ENCODE peak calls at places on chromosome 13, in nine cellular contexts. One of them, this sample, is unnamed. For H3K4me1, the result is how much of the 10 kb centered on the place peaks cover.

GRCh38 chr13:110617326-110618072 is 2.2 kb downstream of the NAXD start:
- DNase-seq in uterus: peak
- DNase-seq in OCI-LY7: peak
- DNase-seq in A549: no peak
- DNase-seq in tibial artery: no peak
- DNase-seq in spleen: no peak
- DNase-seq in testis: peak
- DNase-seq in thoracic aorta: no peak
- DNase-seq in ascending aorta: no peak
- DNase-seq in this sample: peak

GRCh38 chr13:54799621-54800226 is 1771.1 kb downstream of the OLFM4 start:
- DNase-seq in spleen: no peak
- DNase-seq in testis: peak
- DNase-seq in tibial artery: no peak
- DNase-seq in A549: no peak
- DNase-seq in ascending aorta: no peak
- DNase-seq in thoracic aorta: no peak
- DNase-seq in uterus: no peak
- DNase-seq in OCI-LY7: no peak
- DNase-seq in this sample: no peak

GRCh38 chr13:41588899-41589298 is 131.5 kb downstream of the RGCC start:
- DNase-seq in tibial artery: no peak
- DNase-seq in A549: peak
- DNase-seq in uterus: no peak
- DNase-seq in testis: no peak
- DNase-seq in thoracic aorta: no peak
- DNase-seq in OCI-LY7: no peak
- DNase-seq in ascending aorta: no peak
- DNase-seq in spleen: no peak
- DNase-seq in this sample: peak

GRCh38 chr13:51856027-51856736 is 5.6 kb upstream of the CCDC70 start:
- DNase-seq in thoracic aorta: no peak
- DNase-seq in tibial artery: no peak
- DNase-seq in OCI-LY7: no peak
- DNase-seq in testis: no peak
- DNase-seq in uterus: no peak
- DNase-seq in A549: no peak
- DNase-seq in ascending aorta: no peak
- DNase-seq in spleen: no peak
- DNase-seq in this sample: no peak

GRCh38 chr13:42524487-42525034 is 49.4 kb upstream of the TNFSF11 start:
- DNase-seq in spleen: no peak
- DNase-seq in OCI-LY7: no peak
- DNase-seq in ascending aorta: no peak
- DNase-seq in thoracic aorta: no peak
- DNase-seq in testis: no peak
- DNase-seq in uterus: no peak
- DNase-seq in A549: peak
- DNase-seq in tibial artery: no peak
- DNase-seq in this sample: no peak

GRCh38 chr13:106477303-106477702 is 58.2 kb downstream of the EFNB2 start:
- DNase-seq in tibial artery: no peak
- DNase-seq in ascending aorta: no peak
- DNase-seq in uterus: no peak
- DNase-seq in testis: no peak
- DNase-seq in OCI-LY7: no peak
- DNase-seq in A549: no peak
- DNase-seq in spleen: no peak
- DNase-seq in thoracic aorta: no peak
- DNase-seq in this sample: no peak

GRCh38 chr13:30049692-30050091 is 199.3 kb upstream of the UBL3 start:
- DNase-seq in thoracic aorta: no peak
- DNase-seq in A549: no peak
- DNase-seq in testis: no peak
- DNase-seq in uterus: no peak
- DNase-seq in ascending aorta: no peak
- DNase-seq in spleen: no peak
- DNase-seq in tibial artery: no peak
- DNase-seq in OCI-LY7: no peak
- DNase-seq in this sample: peak

GRCh38 chr13:20358022-20358421 is 125.9 kb upstream of the GJB6 start:
- DNase-seq in uterus: no peak
- DNase-seq in OCI-LY7: no peak
- DNase-seq in tibial artery: no peak
- DNase-seq in spleen: no peak
- DNase-seq in testis: no peak
- DNase-seq in A549: no peak
- DNase-seq in ascending aorta: no peak
- DNase-seq in thoracic aorta: no peak
- DNase-seq in this sample: no peak

GRCh38 chr13:33303885-33304284 is 18.3 kb upstream of the STARD13 start:
- DNase-seq in spleen: no peak
- DNase-seq in thoracic aorta: no peak
- DNase-seq in uterus: no peak
- DNase-seq in ascending aorta: no peak
- DNase-seq in testis: no peak
- DNase-seq in OCI-LY7: no peak
- DNase-seq in tibial artery: no peak
- DNase-seq in A549: peak
- DNase-seq in this sample: peak

GRCh38 chr13:80585531-80585930 is 244.6 kb upstream of the SPRY2 start:
- DNase-seq in spleen: no peak
- DNase-seq in A549: no peak
- DNase-seq in uterus: no peak
- DNase-seq in testis: no peak
- DNase-seq in OCI-LY7: no peak
- DNase-seq in ascending aorta: no peak
- DNase-seq in thoracic aorta: no peak
- DNase-seq in tibial artery: no peak
- DNase-seq in this sample: no peak

GRCh38 chr13:83423361-83423760 is 458.9 kb downstream of the SLITRK1 start:
- DNase-seq in uterus: no peak
- DNase-seq in ascending aorta: no peak
- DNase-seq in tibial artery: no peak
- DNase-seq in A549: no peak
- DNase-seq in testis: no peak
- DNase-seq in thoracic aorta: no peak
- DNase-seq in OCI-LY7: no peak
- DNase-seq in spleen: no peak
- DNase-seq in this sample: no peak

GRCh38 chr13:31119966-31120733 is 41.6 kb downstream of the HSPH1 start:
- DNase-seq in A549: no peak
- DNase-seq in uterus: no peak
- DNase-seq in spleen: no peak
- DNase-seq in thoracic aorta: no peak
- DNase-seq in ascending aorta: no peak
- DNase-seq in tibial artery: no peak
- DNase-seq in testis: no peak
- DNase-seq in OCI-LY7: no peak
- DNase-seq in this sample: peak

GRCh38 chr13:39144941-39145533 is 106.8 kb downstream of the NHLRC3 start:
- DNase-seq in uterus: peak
- DNase-seq in ascending aorta: peak
- DNase-seq in tibial artery: peak
- DNase-seq in thoracic aorta: no peak
- DNase-seq in testis: peak
- DNase-seq in spleen: no peak
- DNase-seq in OCI-LY7: peak
- DNase-seq in A549: peak
- DNase-seq in this sample: peak

GRCh38 chr13:64158910-64159309 is 2743.3 kb upstream of the PCDH20 start:
- DNase-seq in tibial artery: no peak
- DNase-seq in ascending aorta: no peak
- DNase-seq in uterus: no peak
- DNase-seq in thoracic aorta: no peak
- DNase-seq in OCI-LY7: no peak
- DNase-seq in A549: no peak
- DNase-seq in spleen: no peak
- DNase-seq in testis: no peak
- DNase-seq in this sample: no peak

GRCh38 chr13:102563267-102563666 is 33.5 kb upstream of the TPP2 start:
- DNase-seq in uterus: no peak
- DNase-seq in thoracic aorta: no peak
- DNase-seq in OCI-LY7: no peak
- DNase-seq in spleen: no peak
- DNase-seq in testis: no peak
- DNase-seq in ascending aorta: no peak
- DNase-seq in A549: no peak
- DNase-seq in tibial artery: no peak
- DNase-seq in this sample: no peak
- H3K4me1 ChIP-seq in uterus: under half
- H3K4me1 ChIP-seq in thoracic aorta: under half
- H3K4me1 ChIP-seq in OCI-LY7: under half
- H3K4me1 ChIP-seq in spleen: under half
- H3K4me1 ChIP-seq in testis: under half
- H3K4me1 ChIP-seq in ascending aorta: under half
- H3K4me1 ChIP-seq in A549: under half
- H3K4me1 ChIP-seq in tibial artery: under half
- H3K4me1 ChIP-seq in this sample: under half

GRCh38 chr13:50596776-50597203 is 246.7 kb downstream of the DLEU7 start:
- DNase-seq in spleen: no peak
- DNase-seq in uterus: no peak
- DNase-seq in testis: no peak
- DNase-seq in thoracic aorta: no peak
- DNase-seq in OCI-LY7: peak
- DNase-seq in A549: no peak
- DNase-seq in ascending aorta: no peak
- DNase-seq in tibial artery: no peak
- DNase-seq in this sample: no peak

GRCh38 chr13:50594276-50594970 is 249.1 kb downstream of the DLEU7 start:
- DNase-seq in OCI-LY7: peak
- DNase-seq in uterus: no peak
- DNase-seq in spleen: peak
- DNase-seq in A549: no peak
- DNase-seq in testis: no peak
- DNase-seq in ascending aorta: no peak
- DNase-seq in thoracic aorta: no peak
- DNase-seq in tibial artery: no peak
- DNase-seq in this sample: no peak

GRCh38 chr13:50596103-50596502 is 247.4 kb downstream of the DLEU7 start:
- DNase-seq in tibial artery: no peak
- DNase-seq in thoracic aorta: no peak
- DNase-seq in spleen: no peak
- DNase-seq in testis: no peak
- DNase-seq in ascending aorta: no peak
- DNase-seq in A549: no peak
- DNase-seq in uterus: no peak
- DNase-seq in OCI-LY7: peak
- DNase-seq in this sample: no peak

GRCh38 chr13:50592412-50593145 is 250.9 kb downstream of the DLEU7 start:
- DNase-seq in ascending aorta: no peak
- DNase-seq in A549: no peak
- DNase-seq in uterus: no peak
- DNase-seq in spleen: no peak
- DNase-seq in tibial artery: no peak
- DNase-seq in testis: no peak
- DNase-seq in OCI-LY7: no peak
- DNase-seq in thoracic aorta: no peak
- DNase-seq in this sample: peak

GRCh38 chr13:50593228-50593627 is 250.3 kb downstream of the DLEU7 start:
- DNase-seq in uterus: no peak
- DNase-seq in OCI-LY7: no peak
- DNase-seq in A549: no peak
- DNase-seq in thoracic aorta: no peak
- DNase-seq in ascending aorta: no peak
- DNase-seq in tibial artery: no peak
- DNase-seq in testis: no peak
- DNase-seq in spleen: no peak
- DNase-seq in this sample: no peak
- H3K4me3 ChIP-seq in uterus: no peak
- H3K4me3 ChIP-seq in OCI-LY7: peak
- H3K4me3 ChIP-seq in A549: no peak
- H3K4me3 ChIP-seq in thoracic aorta: no peak
- H3K4me3 ChIP-seq in ascending aorta: no peak
- H3K4me3 ChIP-seq in tibial artery: no peak
- H3K4me3 ChIP-seq in testis: no peak
- H3K4me3 ChIP-seq in spleen: no peak
- H3K4me3 ChIP-seq in this sample: no peak

GRCh38 chr13:114143806-114144605 is 11.6 kb upstream of the RASA3 start:
- DNase-seq in testis: no peak
- DNase-seq in thoracic aorta: no peak
- DNase-seq in spleen: peak
- DNase-seq in OCI-LY7: peak
- DNase-seq in ascending aorta: no peak
- DNase-seq in uterus: no peak
- DNase-seq in A549: peak
- DNase-seq in tibial artery: peak
- DNase-seq in this sample: no peak
- TF ChIP-seq CTCF in testis: no peak
- TF ChIP-seq CTCF in thoracic aorta: no peak
- TF ChIP-seq CTCF in spleen: peak
- TF ChIP-seq CTCF in OCI-LY7: peak
- TF ChIP-seq CTCF in ascending aorta: no peak
- TF ChIP-seq CTCF in uterus: no peak
- TF ChIP-seq CTCF in A549: peak
- TF ChIP-seq CTCF in tibial artery: no peak
- TF ChIP-seq CTCF in this sample: peak

DNA sequence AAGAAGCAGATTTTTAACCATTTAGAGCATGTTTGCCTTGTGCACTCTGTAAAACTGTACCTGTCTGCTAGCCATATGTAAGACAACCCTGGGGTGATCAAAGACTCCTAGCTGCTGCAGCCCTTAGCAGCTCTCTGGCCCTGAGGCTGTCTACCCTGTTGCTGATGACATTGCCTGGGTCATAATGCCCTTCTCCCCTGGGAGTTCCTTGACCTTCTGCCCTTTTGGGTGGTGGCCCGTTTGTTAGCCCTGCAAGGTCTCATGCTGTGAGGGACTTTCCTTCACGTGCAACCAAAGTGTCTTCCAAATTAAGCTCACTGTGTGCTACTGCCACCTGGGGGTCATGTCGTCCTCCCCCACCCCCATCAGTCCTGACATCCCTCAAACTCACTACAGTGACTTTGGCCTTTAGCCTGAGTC is 7.4 kb downstream of the GPC6 start:
- DNase-seq in spleen: no peak
- DNase-seq in OCI-LY7: peak
- DNase-seq in uterus: no peak
- DNase-seq in ascending aorta: no peak
- DNase-seq in testis: no peak
- DNase-seq in thoracic aorta: no peak
- DNase-seq in tibial artery: no peak
- DNase-seq in A549: peak
- DNase-seq in this sample: no peak
- H3K4me1 ChIP-seq in spleen: under half
- H3K4me1 ChIP-seq in OCI-LY7: under half
- H3K4me1 ChIP-seq in uterus: under half
- H3K4me1 ChIP-seq in ascending aorta: under half
- H3K4me1 ChIP-seq in testis: under half
- H3K4me1 ChIP-seq in thoracic aorta: under half
- H3K4me1 ChIP-seq in tibial artery: under half
- H3K4me1 ChIP-seq in A549: under half
- H3K4me1 ChIP-seq in this sample: under half

DNA sequence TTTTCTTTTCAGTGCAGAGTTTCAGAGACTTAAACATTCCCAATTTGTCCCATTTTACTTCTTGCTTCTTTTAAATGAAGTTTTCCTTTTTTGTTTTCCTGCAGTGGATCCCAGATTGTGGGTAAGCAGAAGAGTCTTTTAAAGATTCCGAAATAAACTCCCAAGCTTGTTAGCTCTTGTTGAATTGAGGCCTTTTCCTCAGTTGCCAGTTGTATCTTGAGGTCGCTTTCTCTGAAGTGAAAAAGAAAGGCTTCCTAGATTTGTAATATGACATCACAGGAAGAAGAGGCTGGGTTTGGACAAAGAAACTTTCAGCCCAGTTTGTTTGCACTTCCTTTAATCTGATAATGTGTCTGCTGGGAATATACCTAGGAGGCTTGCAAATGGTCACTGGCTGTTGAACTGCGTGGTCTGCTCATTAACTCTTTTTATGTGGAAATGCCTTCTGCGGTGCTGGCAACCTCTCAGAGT is at the start of gene LPAR6:
- DNase-seq in A549: peak
- DNase-seq in tibial artery: no peak
- DNase-seq in ascending aorta: no peak
- DNase-seq in spleen: no peak
- DNase-seq in uterus: peak
- DNase-seq in OCI-LY7: no peak
- DNase-seq in thoracic aorta: no peak
- DNase-seq in testis: no peak
- DNase-seq in this sample: no peak
- H3K4me3 ChIP-seq in A549: peak
- H3K4me3 ChIP-seq in tibial artery: peak
- H3K4me3 ChIP-seq in ascending aorta: peak
- H3K4me3 ChIP-seq in spleen: peak
- H3K4me3 ChIP-seq in uterus: peak
- H3K4me3 ChIP-seq in OCI-LY7: no peak
- H3K4me3 ChIP-seq in thoracic aorta: peak
- H3K4me3 ChIP-seq in testis: peak
- H3K4me3 ChIP-seq in this sample: peak

This sample was measured in cardiac muscle cell.